ENCODE peak calls at places on chromosome X, in seven cellular contexts. E is upper lobe of right lung, K is IMR-90, A is stomach, C is right atrium auricular region, Z is HCT116, L is cardiac muscle cell. D is an unnamed sample. For H3K4me1, the result is how much of the 10 kb centered on the place peaks cover.

GRCh38 chrX:55111578-55112254 is 22.9 kb downstream of the PAGE2 start:
- DNase-seq in E (no peak), K (no peak), A (no peak), C (no peak), Z (no peak), L (no peak), D (no peak)

GRCh38 chrX:45851434-45851991 is 650.8 kb upstream of the DIPK2B start:
- DNase-seq in E (peak), K (no peak), A (peak), C (no peak), Z (peak), L (peak), D (peak)

GRCh38 chrX:22097295-22097694 is 65.2 kb downstream of the PHEX start:
- DNase-seq in E (no peak), K (peak), A (no peak), C (no peak), Z (no peak), L (no peak), D (no peak)

GRCh38 chrX:17247144-17247543 is 127.9 kb upstream of the NHS start:
- DNase-seq in E (no peak), K (no peak), A (no peak), C (no peak), Z (no peak), L (no peak), D (no peak)

GRCh38 chrX:55582447-55582846 is 40.8 kb upstream of the FOXR2 start:
- DNase-seq in E (no peak), K (no peak), A (no peak), C (no peak), Z (no peak), L (no peak), D (no peak)

GRCh38 chrX:24993887-24994286 is 21.9 kb downstream of the ARX start:
- DNase-seq in E (no peak), K (no peak), A (no peak), C (no peak), Z (no peak), L (no peak), D (no peak)

GRCh38 chrX:42290608-42291007 is 367.3 kb upstream of the CASK start:
- DNase-seq in E (no peak), K (peak), A (no peak), C (no peak), Z (peak), L (no peak), D (no peak)

GRCh38 chrX:103734125-103734760 is 23.5 kb downstream of the TMEM31 start:
- DNase-seq in E (no peak), K (peak), A (no peak), C (no peak), Z (no peak), L (no peak), D (no peak)

GRCh38 chrX:77785400-77785745 is 643 bp downstream of the ATRX start:
- DNase-seq in E (no peak), K (peak), A (no peak), C (no peak), Z (no peak), L (peak), D (no peak)

GRCh38 chrX:44352739-44353138 is 9.3 kb upstream of the EFHC2 start:
- DNase-seq in E (no peak), K (no peak), A (no peak), C (no peak), Z (no peak), L (no peak), D (no peak)

GRCh38 chrX:34379891-34380290 is 247.8 kb upstream of the FAM47A start:
- DNase-seq in E (no peak), K (no peak), A (no peak), C (no peak), Z (no peak), L (no peak), D (no peak)

GRCh38 chrX:109889289-109890006 is 113.5 kb upstream of the TMEM164 start:
- DNase-seq in E (no peak), K (peak), A (no peak), C (no peak), Z (no peak), L (peak), D (no peak)

GRCh38 chrX:67780694-67781109 is 236.9 kb downstream of the AR start:
- DNase-seq in E (peak), K (peak), A (peak), C (peak), Z (no peak), L (peak), D (no peak)

GRCh38 chrX:115642304-115642703 is 81.3 kb downstream of the PLS3 start:
- DNase-seq in E (no peak), K (no peak), A (no peak), C (no peak), Z (no peak), L (peak), D (no peak)
- H3K27ac ChIP-seq in E (no peak), K (peak), A (peak), C (peak), Z (no peak), L (peak), D (no peak)

GRCh38 chrX:71171110-71171801 is 26.6 kb downstream of the NLGN3 start:
- DNase-seq in E (no peak), K (no peak), A (no peak), C (no peak), Z (no peak), L (peak), D (no peak)
- H3K4me1 ChIP-seq in E (under half), K (under half), A (under half), C (under half), Z (under half), L (under half), D (under half)

GRCh38 chrX:15240414-15240813 is 29.5 kb downstream of the ASB9 start:
- DNase-seq in E (no peak), K (no peak), A (no peak), C (no peak), Z (no peak), L (no peak), D (no peak)

GRCh38 chrX:15236146-15236545 is 33.7 kb downstream of the ASB9 start:
- DNase-seq in E (no peak), K (no peak), A (no peak), C (no peak), Z (no peak), L (no peak), D (no peak)

GRCh38 chrX:15233416-15234015 is 36.4 kb downstream of the ASB9 start:
- DNase-seq in E (no peak), K (no peak), A (no peak), C (no peak), Z (no peak), L (no peak), D (no peak)

DNA sequence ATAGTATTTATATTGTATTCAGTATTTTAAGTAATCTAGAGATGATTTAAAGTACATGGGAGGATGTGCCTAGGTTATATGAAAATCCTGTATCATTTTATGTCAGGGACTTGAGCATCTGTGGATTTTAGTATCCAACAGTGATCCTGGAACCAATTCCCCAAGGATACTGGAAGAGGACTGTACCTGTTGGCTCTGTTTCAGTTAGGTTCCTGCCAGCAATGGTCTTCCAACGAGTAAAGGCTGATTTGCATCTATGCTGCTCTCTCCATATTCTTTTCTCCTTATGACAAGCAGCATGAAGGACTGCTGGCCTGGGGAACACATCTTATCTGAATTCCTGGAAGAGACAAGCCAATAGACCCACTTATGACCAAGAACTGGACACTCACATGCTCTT is 34.9 kb downstream of the ASB9 start:
- DNase-seq in E (no peak), K (no peak), A (no peak), C (no peak), Z (no peak), L (no peak), D (no peak)
- H3K27ac ChIP-seq in E (no peak), K (no peak), A (no peak), C (no peak), Z (no peak), L (no peak), D (no peak)

GRCh38 chrX:7216981-7217587 is 69.1 kb upstream of the PUDP start:
- DNase-seq in E (no peak), K (no peak), A (no peak), C (no peak), Z (no peak), L (no peak), D (no peak)

GRCh38 chrX:7218321-7219152 is 70.6 kb upstream of the PUDP start:
- DNase-seq in E (no peak), K (no peak), A (no peak), C (no peak), Z (no peak), L (no peak), D (no peak)

GRCh38 chrX:7215842-7216241 is 67.9 kb upstream of the PUDP start:
- DNase-seq in E (no peak), K (peak), A (no peak), C (no peak), Z (no peak), L (no peak), D (no peak)

GRCh38 chrX:7223271-7223670 is 75.3 kb upstream of the PUDP start:
- DNase-seq in E (no peak), K (no peak), A (no peak), C (no peak), Z (no peak), L (no peak), D (no peak)

GRCh38 chrX:7219153-7219705 is 71.3 kb upstream of the PUDP start:
- DNase-seq in E (no peak), K (no peak), A (no peak), C (no peak), Z (no peak), L (no peak), D (no peak)
- H3K4me1 ChIP-seq in E (under half), K (under half), A (under half), C (under half), Z (under half), L (under half), D (under half)

DNA sequence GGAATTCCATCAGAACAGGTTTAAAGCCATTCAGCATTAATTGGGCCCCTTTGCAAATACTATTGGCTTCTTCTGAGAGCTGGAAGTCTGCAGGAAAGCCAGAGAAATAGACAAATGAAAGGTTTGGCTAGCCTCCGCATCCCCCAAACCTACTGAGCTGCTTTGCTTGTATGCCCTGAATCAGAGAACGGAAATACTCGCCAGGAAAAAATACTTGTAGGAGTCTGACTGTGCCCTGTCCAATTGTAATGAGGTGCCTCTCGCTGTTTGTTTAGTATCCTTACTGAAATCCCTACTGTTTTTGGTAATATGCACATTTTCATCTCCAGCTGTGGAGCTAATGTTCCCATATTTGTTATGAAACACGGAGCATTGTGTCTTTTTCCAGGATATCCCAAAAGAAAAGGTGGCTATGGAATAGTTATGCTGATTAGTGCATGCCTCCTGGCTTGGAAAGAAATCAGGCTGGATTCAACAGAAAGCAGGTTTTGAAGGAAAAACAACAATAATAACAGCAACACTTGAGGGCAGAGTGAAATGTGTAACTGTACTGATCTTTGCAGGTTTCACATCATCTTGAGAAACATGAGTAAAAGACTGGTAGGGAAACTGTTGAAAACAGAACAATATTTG is 50.7 kb upstream of the NLGN4X start:
- DNase-seq in E (no peak), K (no peak), A (no peak), C (no peak), Z (no peak), L (no peak), D (no peak)
- H3K27ac ChIP-seq in E (no peak), K (no peak), A (no peak), C (no peak), Z (no peak), L (no peak), D (no peak)

DNA sequence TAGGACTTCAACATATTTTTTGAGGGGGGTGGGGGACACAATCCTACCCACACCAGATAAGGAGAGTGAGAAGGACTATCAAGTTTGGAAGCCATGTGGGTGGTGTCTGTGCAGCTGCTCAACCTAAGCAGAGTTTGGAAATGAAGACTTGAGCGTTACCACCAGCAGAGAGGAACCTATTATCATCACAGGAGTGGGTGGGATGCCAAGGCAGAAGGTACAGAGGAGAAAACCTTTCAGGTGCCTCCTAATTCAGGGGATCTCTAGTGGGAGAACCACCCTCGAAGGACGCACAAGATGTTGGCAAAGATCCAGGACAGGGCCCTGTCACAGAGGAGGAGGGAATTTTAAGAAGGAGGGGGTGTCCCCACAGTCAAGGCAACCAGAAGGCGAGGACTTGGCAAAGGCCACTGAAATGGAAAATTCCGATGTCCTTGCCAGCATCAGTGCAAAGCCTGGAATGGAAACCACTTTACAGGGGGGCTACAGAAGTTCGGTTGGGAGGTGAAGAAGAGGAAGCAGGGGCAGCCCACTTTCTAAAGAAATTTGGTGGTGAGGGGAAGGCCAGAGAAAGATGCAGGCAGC is 8.4 kb upstream of the GPM6B start:
- DNase-seq in E (no peak), K (no peak), A (no peak), C (no peak), Z (no peak), L (no peak), D (no peak)
- H3K4me1 ChIP-seq in E (under half), K (under half), A (under half), C (under half), Z (under half), L (under half), D (under half)

DNA sequence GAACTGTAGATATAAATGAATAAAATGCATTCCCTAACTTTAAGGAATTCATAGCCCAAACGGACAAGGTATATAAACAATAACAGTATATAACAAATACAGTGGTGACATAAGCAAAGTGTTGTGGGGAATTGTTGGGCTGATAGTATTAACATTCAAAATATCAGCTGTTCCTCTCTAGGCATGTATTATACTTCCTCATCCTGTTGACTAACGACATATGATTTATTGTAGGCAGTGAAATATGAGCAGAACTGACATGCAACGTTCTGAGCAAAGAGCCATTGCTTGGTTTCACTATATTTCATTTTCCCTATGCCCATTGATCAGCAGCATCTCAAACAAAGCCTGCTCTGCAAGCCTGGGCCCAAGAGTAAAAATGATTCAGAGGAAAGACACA is 143.9 kb downstream of the PTCHD1 start:
- DNase-seq in E (no peak), K (no peak), A (no peak), C (no peak), Z (no peak), L (no peak), D (no peak)
- H3K27ac ChIP-seq in E (no peak), K (no peak), A (no peak), C (no peak), Z (no peak), L (no peak), D (no peak)

GRCh38 chrX:15874672-15875071 is 20.1 kb upstream of the AP1S2 start:
- DNase-seq in E (no peak), K (no peak), A (no peak), C (no peak), Z (no peak), L (no peak), D (no peak)

GRCh38 chrX:15866141-15866540 is 11.5 kb upstream of the AP1S2 start:
- DNase-seq in E (no peak), K (no peak), A (no peak), C (no peak), Z (no peak), L (no peak), D (no peak)

GRCh38 chrX:15864629-15865028 is 10.0 kb upstream of the AP1S2 start:
- DNase-seq in E (no peak), K (peak), A (no peak), C (no peak), Z (no peak), L (no peak), D (no peak)

GRCh38 chrX:15873566-15873965 is 19.0 kb upstream of the AP1S2 start:
- DNase-seq in E (no peak), K (peak), A (no peak), C (no peak), Z (no peak), L (no peak), D (no peak)

GRCh38 chrX:15869695-15870094 is 15.1 kb upstream of the AP1S2 start:
- DNase-seq in E (no peak), K (no peak), A (no peak), C (no peak), Z (no peak), L (no peak), D (no peak)
- H3K4me1 ChIP-seq in E (under half), K (under half), A (under half), C (under half), Z (under half), L (under half), D (under half)

GRCh38 chrX:154436290-154436596 is 711 bp upstream of the GDI1 start:
- DNase-seq in E (no peak), K (no peak), A (no peak), C (no peak), Z (no peak), L (no peak), D (no peak)

GRCh38 chrX:154436597-154437397 is at the start of gene GDI1:
- DNase-seq in E (peak), K (peak), A (peak), C (no peak), Z (no peak), L (peak), D (peak)

GRCh38 chrX:154437971-154438893 is 1.3 kb downstream of the GDI1 start:
- DNase-seq in E (no peak), K (no peak), A (no peak), C (no peak), Z (no peak), L (no peak), D (no peak)

GRCh38 chrX:154435171-154435733 is 1.7 kb upstream of the GDI1 start:
- DNase-seq in E (no peak), K (no peak), A (no peak), C (no peak), Z (no peak), L (no peak), D (no peak)

DNA sequence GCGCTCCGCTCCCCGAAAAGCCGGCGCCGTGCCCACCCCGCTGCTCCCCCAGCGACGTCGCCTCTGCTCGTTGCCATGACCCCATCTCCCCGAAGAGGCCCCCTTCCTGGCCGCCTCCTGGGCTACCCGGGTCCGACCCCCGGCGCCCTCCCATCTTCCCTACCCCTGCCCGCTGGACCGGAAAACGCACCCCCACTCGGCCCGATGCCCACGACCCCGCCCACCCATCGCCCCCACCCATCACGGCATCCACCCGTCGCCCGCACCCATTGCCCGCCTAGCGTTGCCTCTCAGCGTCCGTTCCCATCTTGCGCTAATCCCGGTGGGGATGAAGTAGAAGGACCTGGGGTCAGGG is 421 bp downstream of the GDI1 start:
- DNase-seq in E (no peak), K (no peak), A (no peak), C (no peak), Z (no peak), L (no peak), D (no peak)
- H3K27ac ChIP-seq in E (peak), K (peak), A (peak), C (peak), Z (peak), L (no peak), D (peak)

DNA sequence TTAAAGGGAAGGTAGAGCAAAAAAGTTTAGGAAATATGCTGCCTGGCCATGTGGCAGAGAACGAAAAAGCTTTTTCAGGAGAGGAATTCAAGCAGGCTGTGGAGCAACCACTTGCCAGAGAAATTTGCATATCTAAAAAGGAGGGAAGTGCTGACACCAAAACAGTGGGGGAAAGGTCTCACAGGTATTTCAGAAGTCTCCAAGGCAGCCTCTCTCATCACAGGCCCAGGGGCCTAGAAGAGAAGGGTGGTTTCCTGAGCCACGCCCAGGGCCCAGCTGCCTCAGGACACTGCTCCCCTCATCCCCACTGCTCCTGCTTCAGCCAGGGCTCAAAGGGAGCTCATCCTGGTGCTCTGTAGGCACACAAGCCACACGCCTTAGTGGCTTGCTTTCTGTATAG is 29.9 kb upstream of the STS start:
- DNase-seq in E (no peak), K (no peak), A (no peak), C (no peak), Z (no peak), L (no peak), D (no peak)
- H3K4me1 ChIP-seq in E (under half), K (under half), A (under half), C (under half), Z (under half), L (under half), D (under half)